ENCODE peak calls at places on chromosomes 16 and 17, in ten cellular contexts. X, B, K, S, H, U, W, V, M and A are unnamed samples.

GRCh38 chr17:13306310-13306962 is 288.6 kb upstream of the ELAC2 start:
- DNase-seq in X (no peak), B (no peak), K (no peak), S (no peak), H (peak), U (peak), W (peak), V (no peak), M (no peak), A (no peak)

GRCh38 chr16:81587626-81588160 is 143.1 kb downstream of the CMIP start:
- DNase-seq in X (no peak), B (no peak), K (no peak), S (no peak), H (no peak), U (no peak), W (no peak), V (no peak), M (no peak), A (no peak)

GRCh38 chr16:58551496-58551895 is 36.2 kb downstream of the SETD6 start:
- DNase-seq in X (no peak), B (no peak), K (no peak), S (no peak), H (no peak), U (no peak), W (no peak), V (no peak), M (no peak), A (no peak)

GRCh38 chr17:7444682-7445010 is 215 bp upstream of the CHRNB1 start:
- DNase-seq in X (no peak), B (no peak), K (no peak), S (no peak), H (no peak), U (no peak), W (no peak), V (no peak), M (no peak), A (no peak)

GRCh38 chr17:80113033-80113484 is 11.7 kb downstream of the GAA start:
- DNase-seq in X (no peak), B (no peak), K (no peak), S (no peak), H (no peak), U (no peak), W (no peak), V (no peak), M (no peak), A (no peak)

GRCh38 chr17:62076864-62077788 is 12.0 kb upstream of the MED13 start:
- DNase-seq in X (no peak), B (no peak), K (no peak), S (no peak), H (no peak), U (no peak), W (no peak), V (no peak), M (no peak), A (no peak)

GRCh38 chr17:38609280-38610031 is 3.7 kb upstream of the SRCIN1 start:
- DNase-seq in X (no peak), B (no peak), K (no peak), S (no peak), H (no peak), U (no peak), W (no peak), V (no peak), M (no peak), A (no peak)

GRCh38 chr17:2957631-2958286 is 105.6 kb downstream of the OR1D5 start:
- DNase-seq in X (no peak), B (no peak), K (no peak), S (no peak), H (no peak), U (no peak), W (no peak), V (no peak), M (no peak), A (no peak)

GRCh38 chr17:35341465-35341992 is 31.9 kb downstream of the SLFN11 start:
- DNase-seq in X (no peak), B (no peak), K (no peak), S (no peak), H (no peak), U (no peak), W (no peak), V (no peak), M (no peak), A (peak)

GRCh38 chr16:67773099-67773498 is 33.3 kb downstream of the RANBP10 start:
- DNase-seq in X (peak), B (no peak), K (no peak), S (no peak), H (no peak), U (no peak), W (no peak), V (no peak), M (peak), A (no peak)

GRCh38 chr16:80602894-80603293 is 62.1 kb downstream of the DYNLRB2 start:
- DNase-seq in X (no peak), B (no peak), K (no peak), S (no peak), H (no peak), U (no peak), W (no peak), V (no peak), M (no peak), A (no peak)

GRCh38 chr16:48105456-48105855 is 50.3 kb downstream of the ABCC12 start:
- DNase-seq in X (no peak), B (no peak), K (no peak), S (no peak), H (no peak), U (no peak), W (no peak), V (no peak), M (no peak), A (no peak)

GRCh38 chr16:70685061-70685937 is 554 bp downstream of the MTSS2 start:
- DNase-seq in X (peak), B (no peak), K (no peak), S (no peak), H (no peak), U (no peak), W (no peak), V (no peak), M (no peak), A (no peak)

GRCh38 chr17:19805006-19805405 is 56.9 kb upstream of the ALDH3A1 start:
- DNase-seq in X (no peak), B (no peak), K (no peak), S (no peak), H (no peak), U (no peak), W (no peak), V (no peak), M (no peak), A (no peak)

GRCh38 chr17:21034350-21035235 is 8.2 kb downstream of the USP22 start:
- DNase-seq in X (no peak), B (no peak), K (no peak), S (no peak), H (no peak), U (peak), W (peak), V (no peak), M (no peak), A (peak)

GRCh38 chr17:78300962-78301820 is 58.7 kb downstream of the SOCS3 start:
- DNase-seq in X (no peak), B (no peak), K (no peak), S (no peak), H (no peak), U (no peak), W (peak), V (no peak), M (no peak), A (no peak)

GRCh38 chr17:80265205-80266068 is 4.8 kb downstream of the RNF213 start:
- DNase-seq in X (no peak), B (no peak), K (no peak), S (peak), H (no peak), U (no peak), W (no peak), V (no peak), M (no peak), A (no peak)

GRCh38 chr16:9077001-9077809 is 14.2 kb upstream of the HAPSTR1 start:
- DNase-seq in X (no peak), B (no peak), K (no peak), S (no peak), H (peak), U (peak), W (peak), V (no peak), M (no peak), A (no peak)

GRCh38 chr16:73058221-73058615 is 10.3 kb upstream of the ZFHX3 start:
- DNase-seq in X (peak), B (no peak), K (no peak), S (no peak), H (no peak), U (no peak), W (peak), V (no peak), M (no peak), A (peak)

GRCh38 chr16:67163164-67163902 is 1.2 kb upstream of the HSF4 start:
- DNase-seq in X (peak), B (no peak), K (no peak), S (no peak), H (no peak), U (no peak), W (no peak), V (peak), M (no peak), A (no peak)

GRCh38 chr16:82782715-82783251 is 156.0 kb downstream of the CDH13 start:
- DNase-seq in X (no peak), B (no peak), K (no peak), S (no peak), H (no peak), U (no peak), W (no peak), V (no peak), M (no peak), A (no peak)

GRCh38 chr17:62565817-62566216 is 61.7 kb upstream of the MRC2 start:
- DNase-seq in X (no peak), B (no peak), K (no peak), S (no peak), H (no peak), U (no peak), W (peak), V (no peak), M (no peak), A (no peak)

GRCh38 chr16:77840623-77841274 is 52.4 kb downstream of the VAT1L start:
- DNase-seq in X (no peak), B (no peak), K (no peak), S (no peak), H (no peak), U (no peak), W (no peak), V (no peak), M (no peak), A (no peak)

GRCh38 chr17:82217530-82218204 is 5.0 kb upstream of the CCDC57 start:
- DNase-seq in X (peak), B (no peak), K (no peak), S (no peak), H (no peak), U (peak), W (peak), V (no peak), M (no peak), A (no peak)

GRCh38 chr16:27402964-27403600 is 1.1 kb downstream of the IL21R start:
- DNase-seq in X (no peak), B (no peak), K (no peak), S (no peak), H (no peak), U (no peak), W (peak), V (peak), M (no peak), A (peak)

GRCh38 chr16:6574146-6574545 is 758.5 kb upstream of the RBFOX1 start:
- DNase-seq in X (no peak), B (no peak), K (no peak), S (no peak), H (no peak), U (no peak), W (no peak), V (no peak), M (no peak), A (no peak)

GRCh38 chr16:50448522-50448921 is 79.7 kb upstream of the BRD7 start:
- DNase-seq in X (no peak), B (no peak), K (no peak), S (no peak), H (no peak), U (no peak), W (no peak), V (no peak), M (no peak), A (no peak)

GRCh38 chr16:72903176-72903575 is 144.8 kb downstream of the ZFHX3 start:
- DNase-seq in X (no peak), B (no peak), K (no peak), S (no peak), H (no peak), U (no peak), W (no peak), V (no peak), M (no peak), A (no peak)

GRCh38 chr16:25411376-25412081 is 153.9 kb upstream of the ZKSCAN2 start:
- DNase-seq in X (no peak), B (no peak), K (no peak), S (no peak), H (no peak), U (no peak), W (no peak), V (no peak), M (no peak), A (no peak)

GRCh38 chr17:40445769-40446468 is 2.7 kb downstream of the IGFBP4 start:
- DNase-seq in X (peak), B (no peak), K (no peak), S (no peak), H (no peak), U (no peak), W (no peak), V (no peak), M (no peak), A (no peak)

GRCh38 chr16:80015566-80015965 is 415.0 kb upstream of the MAF start:
- DNase-seq in X (no peak), B (no peak), K (no peak), S (no peak), H (no peak), U (no peak), W (no peak), V (no peak), M (no peak), A (no peak)

GRCh38 chr17:73958453-73958852 is 245.0 kb upstream of the RPL38 start:
- DNase-seq in X (no peak), B (no peak), K (no peak), S (no peak), H (no peak), U (no peak), W (no peak), V (no peak), M (no peak), A (no peak)

GRCh38 chr17:68428498-68429172 is 28.7 kb downstream of the WIPI1 start:
- DNase-seq in X (no peak), B (no peak), K (no peak), S (no peak), H (no peak), U (no peak), W (no peak), V (no peak), M (no peak), A (no peak)

GRCh38 chr16:21987498-21987897 is 13.4 kb downstream of the PDZD9 start:
- DNase-seq in X (no peak), B (no peak), K (no peak), S (no peak), H (no peak), U (no peak), W (no peak), V (no peak), M (no peak), A (no peak)

GRCh38 chr17:35708149-35708548 is 23.3 kb upstream of the RASL10B start:
- DNase-seq in X (no peak), B (no peak), K (no peak), S (no peak), H (no peak), U (no peak), W (no peak), V (no peak), M (no peak), A (no peak)

GRCh38 chr17:6681176-6681575 is 29.6 kb downstream of the C17orf100 start:
- DNase-seq in X (no peak), B (no peak), K (no peak), S (no peak), H (no peak), U (no peak), W (no peak), V (no peak), M (no peak), A (no peak)

GRCh38 chr17:78879679-78880186 is 23.3 kb downstream of the CEP295NL start:
- DNase-seq in X (peak), B (no peak), K (no peak), S (no peak), H (no peak), U (no peak), W (peak), V (no peak), M (peak), A (peak)

GRCh38 chr17:58822148-58823050 is 66.7 kb downstream of the PPM1E start:
- DNase-seq in X (no peak), B (no peak), K (no peak), S (no peak), H (no peak), U (no peak), W (no peak), V (no peak), M (no peak), A (no peak)